ENCODE peak calls at places on chromosome 17, in ten cellular contexts. Y is uterus, R is psoas muscle, M is body of pancreas, D is cardiac muscle cell, C is neural progenitor cell, U is prostate gland, B is Calu3, L is colonic mucosa, P is IMR-90. V is an unnamed sample.

GRCh38 chr17:45948881-45949624 is 50.0 kb upstream of the STH start:
- DNase-seq in R (peak), D (peak), C (peak), L (peak), B (peak), M (peak), P (peak), U (peak), Y (peak), V (peak)

GRCh38 chr17:36697907-36698526 is 96.6 kb downstream of the MRM1 start:
- DNase-seq in P (peak), U (no peak), Y (no peak), R (no peak), B (no peak), L (no peak), M (no peak), C (peak), D (peak), V (no peak)

GRCh38 chr17:35775039-35775438 is 14.4 kb downstream of the C17orf50 start:
- DNase-seq in D (no peak), M (no peak), C (no peak), R (no peak), B (no peak), Y (no peak), P (no peak), L (no peak), U (no peak), V (no peak)

GRCh38 chr17:69669441-69670178 is 255.1 kb downstream of the MAP2K6 start:
- DNase-seq in C (no peak), Y (no peak), P (peak), M (no peak), U (peak), R (no peak), B (no peak), D (no peak), L (no peak), V (no peak)

GRCh38 chr17:1315891-1316403 is 36.5 kb downstream of the TRARG1 start:
- DNase-seq in D (no peak), P (no peak), Y (no peak), U (no peak), B (no peak), L (no peak), M (no peak), R (peak), C (no peak), V (no peak)

GRCh38 chr17:11921296-11921695 is 76.0 kb downstream of the ZNF18 start:
- DNase-seq in R (no peak), M (no peak), L (no peak), P (no peak), B (no peak), Y (no peak), D (no peak), U (no peak), C (no peak), V (no peak)

GRCh38 chr17:29368926-29369325 is 21.2 kb upstream of the TAOK1 start:
- DNase-seq in P (peak), R (no peak), U (no peak), D (peak), C (peak), Y (no peak), M (no peak), L (no peak), B (no peak), V (no peak)

GRCh38 chr17:65697661-65698060 is 136.2 kb upstream of the AXIN2 start:
- DNase-seq in D (no peak), M (no peak), C (no peak), R (no peak), P (no peak), U (peak), Y (no peak), L (no peak), B (no peak), V (no peak)

GRCh38 chr17:65489413-65490170 is 71.9 kb downstream of the AXIN2 start:
- DNase-seq in P (no peak), L (no peak), B (no peak), U (no peak), D (no peak), M (no peak), R (no peak), C (no peak), Y (no peak), V (no peak)

GRCh38 chr17:19897108-19897854 is 29.5 kb upstream of the ULK2 start:
- DNase-seq in Y (peak), P (no peak), U (peak), M (peak), L (peak), B (no peak), C (no peak), R (peak), D (peak), V (no peak)

GRCh38 chr17:42201155-42201772 is 7.0 kb upstream of the GHDC start:
- DNase-seq in D (peak), U (no peak), C (no peak), B (no peak), L (no peak), R (no peak), M (peak), P (no peak), Y (no peak), V (no peak)

GRCh38 chr17:77140878-77141767 is at the start of gene SEC14L1:
- DNase-seq in Y (peak), L (peak), U (peak), D (peak), P (no peak), B (peak), C (peak), R (peak), M (peak), V (peak)

GRCh38 chr17:51365090-51365489 is 104.7 kb downstream of the UTP18 start:
- DNase-seq in R (no peak), C (no peak), P (no peak), L (no peak), D (peak), Y (no peak), B (no peak), M (no peak), U (no peak), V (no peak)

GRCh38 chr17:1997587-1998425 is 27.3 kb downstream of the RTN4RL1 start:
- DNase-seq in U (peak), Y (no peak), B (peak), R (peak), P (no peak), L (peak), C (peak), D (no peak), M (peak), V (peak)

GRCh38 chr17:72053069-72053846 is 67.6 kb upstream of the SOX9 start:
- DNase-seq in B (no peak), Y (no peak), D (no peak), L (no peak), M (no peak), P (no peak), C (peak), U (no peak), R (no peak), V (peak)

GRCh38 chr17:2056221-2057129 is 1.6 kb downstream of the HIC1 start:
- DNase-seq in D (peak), P (peak), M (no peak), U (no peak), L (no peak), Y (no peak), R (peak), C (peak), B (no peak), V (peak)

GRCh38 chr17:2025622-2026309 is 632 bp upstream of the RTN4RL1 start:
- DNase-seq in P (peak), Y (peak), U (peak), B (peak), M (peak), D (peak), L (peak), R (peak), C (peak), V (peak)

GRCh38 chr17:36629252-36629847 is 28.0 kb downstream of the MRM1 start:
- DNase-seq in U (peak), M (peak), D (peak), R (peak), C (peak), P (peak), B (peak), L (peak), Y (peak), V (peak)

GRCh38 chr17:79747508-79748295 is 17.0 kb downstream of the ENPP7 start:
- DNase-seq in P (no peak), M (no peak), R (no peak), L (no peak), U (no peak), B (no peak), Y (no peak), C (peak), D (no peak), V (peak)

GRCh38 chr17:67074781-67075180 is 30.4 kb downstream of the CACNG1 start:
- DNase-seq in L (no peak), U (no peak), R (no peak), B (no peak), Y (no peak), C (no peak), P (no peak), D (no peak), M (no peak), V (no peak)

GRCh38 chr17:67109111-67109510 is 64.8 kb downstream of the CACNG1 start:
- DNase-seq in Y (no peak), R (no peak), P (no peak), L (no peak), D (no peak), U (no peak), B (no peak), C (no peak), M (no peak), V (no peak)

GRCh38 chr17:35523296-35523695 is 14.2 kb downstream of the SLFN12L start:
- DNase-seq in Y (no peak), U (no peak), C (no peak), R (no peak), M (no peak), L (no peak), D (no peak), B (no peak), P (no peak), V (no peak)

GRCh38 chr17:46862949-46863348 is 11.6 kb downstream of the WNT9B start:
- DNase-seq in Y (no peak), R (no peak), B (no peak), C (peak), P (no peak), L (no peak), D (no peak), M (no peak), U (no peak), V (no peak)

GRCh38 chr17:65742433-65743312 is 181.2 kb upstream of the AXIN2 start:
- DNase-seq in L (no peak), R (no peak), P (peak), D (peak), U (no peak), M (peak), Y (no peak), B (no peak), C (peak), V (no peak)

GRCh38 chr17:55769625-55770000 is 18.8 kb downstream of the PCTP start:
- DNase-seq in P (peak), C (no peak), L (no peak), Y (no peak), D (peak), R (peak), U (no peak), B (peak), M (peak), V (no peak)

GRCh38 chr17:71142333-71142732 is 973.0 kb downstream of the KCNJ2 start:
- DNase-seq in B (no peak), Y (no peak), L (no peak), P (peak), M (no peak), U (no peak), D (no peak), C (no peak), R (no peak), V (no peak)

GRCh38 chr17:282912-283882 is 69.4 kb downstream of the RPH3AL start:
- DNase-seq in R (no peak), L (no peak), D (no peak), P (no peak), M (no peak), U (no peak), Y (peak), C (no peak), B (no peak), V (no peak)

GRCh38 chr17:55607736-55608341 is 96.6 kb upstream of the SMIM36 start:
- DNase-seq in Y (peak), U (peak), C (no peak), L (peak), D (peak), P (peak), M (peak), R (peak), B (peak), V (no peak)

GRCh38 chr17:79573196-79573929 is 37.5 kb downstream of the RBFOX3 start:
- DNase-seq in C (no peak), R (no peak), M (no peak), D (no peak), Y (no peak), L (no peak), U (no peak), P (no peak), B (no peak), V (no peak)

GRCh38 chr17:45648642-45649041 is 135.5 kb upstream of the CRHR1 start:
- DNase-seq in U (no peak), R (no peak), D (no peak), Y (no peak), M (no peak), C (peak), B (peak), P (no peak), L (no peak), V (no peak)

GRCh38 chr17:69404398-69404797 is 10.1 kb upstream of the MAP2K6 start:
- DNase-seq in Y (no peak), L (no peak), M (no peak), R (no peak), C (no peak), D (no peak), B (no peak), P (peak), U (no peak), V (no peak)

GRCh38 chr17:307741-308507 is 44.7 kb downstream of the RPH3AL start:
- DNase-seq in D (peak), U (no peak), L (no peak), C (no peak), B (no peak), R (peak), P (no peak), M (peak), Y (peak), V (peak)

GRCh38 chr17:12545877-12546513 is 119.7 kb upstream of the MYOCD start:
- DNase-seq in D (peak), B (peak), P (peak), Y (no peak), M (peak), U (no peak), R (no peak), L (peak), C (peak), V (no peak)

GRCh38 chr17:13576661-13577526 is 24.8 kb downstream of the HS3ST3A1 start:
- DNase-seq in U (no peak), B (no peak), M (no peak), L (no peak), C (no peak), D (no peak), P (no peak), Y (no peak), R (no peak), V (no peak)

GRCh38 chr17:59234631-59235030 is 14.3 kb downstream of the GDPD1 start:
- DNase-seq in Y (no peak), P (no peak), R (no peak), L (no peak), M (no peak), U (no peak), C (no peak), B (no peak), D (no peak), V (no peak)

GRCh38 chr17:59244081-59244480 is 23.8 kb downstream of the GDPD1 start:
- DNase-seq in Y (no peak), L (no peak), B (no peak), C (no peak), D (no peak), R (no peak), U (no peak), M (no peak), P (no peak), V (no peak)

DNA sequence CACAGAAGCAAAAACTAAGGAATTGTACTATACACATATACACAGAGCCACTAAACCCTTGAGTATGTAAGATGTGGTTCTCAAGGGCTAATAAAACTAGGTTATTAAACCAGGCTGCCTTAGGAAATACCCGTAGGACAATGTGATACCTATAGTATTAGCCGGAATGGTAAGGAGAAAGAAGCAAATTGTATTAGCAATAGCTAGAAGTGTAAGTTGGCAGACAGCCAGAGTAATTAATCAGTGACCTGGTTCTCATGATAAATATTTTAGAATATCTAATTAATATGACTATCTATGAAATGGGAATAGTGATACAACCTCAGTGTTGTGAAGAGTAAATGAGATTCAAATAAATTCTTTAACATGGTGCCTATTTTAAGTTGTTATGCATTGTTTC is 18.6 kb downstream of the GDPD1 start:
- DNase-seq in D (no peak), L (no peak), U (no peak), C (no peak), Y (no peak), R (no peak), M (no peak), B (no peak), P (no peak), V (no peak)
- TF ChIP-seq CTCF in D (no peak), L (no peak), U (no peak), C (no peak), Y (no peak), R (no peak), M (no peak), B (no peak), P (no peak), V (no peak)

DNA sequence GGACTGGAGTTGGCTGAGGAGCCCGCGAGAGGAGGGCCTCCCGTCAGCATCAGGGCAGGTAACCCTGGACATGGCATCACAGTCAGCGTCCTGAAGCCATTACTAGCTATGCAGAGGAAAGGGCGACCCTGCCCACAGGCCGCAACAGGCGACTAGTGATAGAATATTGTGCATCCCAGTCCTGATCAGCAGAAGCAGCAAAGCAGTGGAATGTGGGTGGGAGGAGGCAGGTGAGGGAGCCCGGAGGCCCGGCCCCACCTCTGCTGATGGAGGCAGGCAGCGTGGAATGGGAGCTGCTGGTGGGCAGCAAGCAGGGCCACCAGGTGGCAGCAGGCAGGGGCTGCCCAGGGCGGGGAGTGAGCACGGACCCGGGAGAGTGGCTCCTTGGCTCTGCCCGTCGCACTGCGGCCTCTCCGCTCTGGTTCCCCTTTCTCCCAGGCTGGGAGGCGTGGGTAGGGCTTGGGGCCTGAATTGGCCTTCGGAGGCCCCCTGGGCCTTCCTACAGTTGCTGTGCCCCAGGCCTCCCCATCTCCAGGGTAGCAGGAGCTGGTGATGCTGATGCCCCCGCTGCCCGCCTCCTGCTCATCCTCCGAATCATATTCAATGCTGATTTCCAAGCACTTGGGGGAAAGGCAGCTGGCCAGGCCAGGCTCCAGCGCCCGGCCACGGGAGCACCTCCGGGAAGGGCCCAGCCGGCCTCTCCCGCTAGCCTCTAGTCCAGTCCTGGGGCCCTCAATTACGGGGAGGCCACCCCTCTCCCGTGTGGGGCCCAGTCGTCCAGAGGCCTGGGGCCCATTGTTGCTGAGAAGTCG is 20.2 kb downstream of the TSPOAP1 start:
- DNase-seq in C (peak), M (no peak), L (no peak), D (peak), U (no peak), B (peak), R (no peak), P (no peak), Y (peak), V (peak)
- TF ChIP-seq CTCF in C (peak), M (no peak), L (no peak), D (peak), U (peak), B (peak), R (no peak), P (peak), Y (no peak), V (no peak)

DNA sequence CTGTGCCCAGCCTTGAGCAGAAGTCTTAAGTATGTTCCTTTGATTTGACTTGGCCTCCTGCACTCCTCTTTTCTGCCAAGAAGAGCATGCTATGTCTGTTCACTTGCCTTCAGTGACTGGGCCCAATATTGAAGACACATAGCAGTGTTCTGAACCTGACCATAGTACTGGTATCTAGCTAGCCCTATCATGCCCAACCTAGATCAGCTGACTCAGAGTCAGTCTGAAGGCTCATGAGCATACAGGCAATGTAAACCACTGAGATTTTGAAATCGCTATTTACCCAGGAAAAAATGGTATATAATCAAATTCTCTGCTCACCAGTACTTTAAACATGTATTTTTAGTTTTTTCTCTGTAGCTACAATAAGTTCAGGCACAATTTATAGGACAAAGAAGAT is 129.4 kb downstream of the TANC2 start:
- DNase-seq in C (no peak), R (no peak), Y (no peak), B (no peak), U (no peak), L (no peak), M (no peak), D (no peak), P (peak), V (no peak)
- TF ChIP-seq CTCF in C (no peak), R (no peak), Y (no peak), B (no peak), U (no peak), L (no peak), M (no peak), D (no peak), P (no peak), V (no peak)

GRCh38 chr17:82614095-82614631 is 34.1 kb downstream of the WDR45B start:
- DNase-seq in M (no peak), B (no peak), P (no peak), L (no peak), D (no peak), R (no peak), Y (no peak), C (no peak), U (no peak), V (no peak)
- TF ChIP-seq CTCF in M (no peak), B (no peak), P (no peak), L (no peak), D (no peak), R (no peak), Y (no peak), C (no peak), U (no peak), V (no peak)

DNA sequence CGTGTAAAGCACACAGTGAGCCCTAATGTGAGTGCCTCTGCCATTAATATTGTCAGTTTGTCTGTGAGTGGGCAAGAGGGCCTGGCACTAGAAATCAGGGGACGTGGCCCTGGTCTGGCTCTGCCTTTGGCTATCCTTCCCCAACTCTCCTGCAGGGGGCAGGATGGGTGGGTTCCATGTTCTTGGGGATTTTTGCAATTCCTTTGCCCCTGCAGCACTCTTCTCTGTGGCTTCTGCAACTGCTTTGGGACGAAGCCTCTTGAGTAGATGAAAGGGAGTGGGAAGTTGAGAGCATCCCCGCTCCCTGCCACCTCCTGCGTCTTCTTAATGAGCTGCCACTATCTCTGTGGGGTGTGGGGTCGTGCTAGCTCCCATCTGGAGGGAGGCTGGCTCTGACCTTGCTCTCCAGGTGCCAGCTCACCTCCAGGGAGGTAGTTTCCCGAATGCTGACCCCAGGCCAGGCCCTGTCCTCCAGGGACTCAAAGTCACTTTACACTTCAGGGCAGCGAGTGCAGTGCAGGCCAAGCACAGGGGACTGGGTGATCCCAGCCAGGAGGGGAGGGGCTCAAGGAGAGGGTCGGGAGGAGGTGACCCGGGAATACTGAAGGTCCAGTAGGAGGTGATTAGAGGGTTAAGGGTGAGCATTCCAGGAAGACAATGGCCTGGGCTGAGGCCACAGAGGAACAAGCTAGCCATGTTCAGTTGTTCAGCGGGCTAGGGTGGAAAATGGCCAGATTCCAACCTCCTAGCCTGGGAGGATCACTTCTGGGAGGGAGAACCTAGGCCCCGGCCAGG is 121.0 kb upstream of the NLRP1 start:
- DNase-seq in M (no peak), R (no peak), U (no peak), Y (no peak), D (peak), P (peak), L (no peak), B (peak), C (peak), V (peak)
- TF ChIP-seq CTCF in M (no peak), R (no peak), U (no peak), Y (no peak), D (peak), P (peak), L (no peak), B (no peak), C (peak), V (peak)

V was measured in glutamatergic neuron.